ENCODE peak calls at places on chromosomes 11 and 22, in five cellular contexts. U is A549, G is GM23338, K is AG04450, Z is GM10248. J is an unnamed sample.

GRCh38 chr11:77371646-77372045 is 70.2 kb upstream of the GDPD4 start:
- DNase-seq in G (no peak), Z (no peak), K (no peak), U (no peak), J (no peak)

GRCh38 chr11:71500601-71501021 is 26.5 kb upstream of the KRTAP5-7 start:
- DNase-seq in U (no peak), K (no peak), Z (no peak), G (no peak), J (no peak)

GRCh38 chr11:101003468-101003867 is 126.1 kb downstream of the PGR start:
- DNase-seq in G (peak), U (peak), Z (no peak), K (no peak), J (no peak)

GRCh38 chr11:69075421-69076128 is 26.8 kb downstream of the TPCN2 start:
- DNase-seq in U (no peak), Z (no peak), G (no peak), K (peak), J (no peak)

GRCh38 chr11:133978816-133979215 is 22.0 kb upstream of the IGSF9B start:
- DNase-seq in G (no peak), U (no peak), Z (no peak), K (no peak), J (no peak)

GRCh38 chr11:127000291-127000968 is at the start of gene KIRREL3:
- DNase-seq in Z (no peak), K (no peak), G (peak), U (peak), J (no peak)

GRCh38 chr11:125942771-125943428 is 2.9 kb upstream of the VSIG10L2 start:
- DNase-seq in U (no peak), Z (no peak), G (no peak), K (no peak), J (no peak)

GRCh38 chr11:118677977-118678376 is 1.5 kb downstream of the TREH start:
- DNase-seq in G (no peak), U (no peak), K (no peak), Z (no peak), J (no peak)

GRCh38 chr11:45110562-45110961 is 35.9 kb upstream of the PRDM11 start:
- DNase-seq in K (peak), U (peak), Z (peak), G (peak), J (peak)

GRCh38 chr11:111737180-111737876 is 28.9 kb downstream of the PPP2R1B start:
- DNase-seq in Z (no peak), G (no peak), K (no peak), U (no peak), J (no peak)

GRCh38 chr11:101718406-101718805 is 134.6 kb upstream of the TRPC6 start:
- DNase-seq in Z (no peak), K (peak), U (no peak), G (no peak), J (no peak)

GRCh38 chr11:75820636-75821035 is 5.6 kb downstream of the UVRAG start:
- DNase-seq in G (no peak), U (no peak), K (no peak), Z (no peak), J (no peak)

GRCh38 chr11:1567721-1568100 is 4.4 kb downstream of the DUSP8 start:
- DNase-seq in U (no peak), Z (no peak), K (no peak), G (no peak), J (no peak)

GRCh38 chr11:31995031-31995430 is 95.8 kb upstream of the RCN1 start:
- DNase-seq in G (no peak), U (no peak), Z (no peak), K (no peak), J (no peak)

DNA sequence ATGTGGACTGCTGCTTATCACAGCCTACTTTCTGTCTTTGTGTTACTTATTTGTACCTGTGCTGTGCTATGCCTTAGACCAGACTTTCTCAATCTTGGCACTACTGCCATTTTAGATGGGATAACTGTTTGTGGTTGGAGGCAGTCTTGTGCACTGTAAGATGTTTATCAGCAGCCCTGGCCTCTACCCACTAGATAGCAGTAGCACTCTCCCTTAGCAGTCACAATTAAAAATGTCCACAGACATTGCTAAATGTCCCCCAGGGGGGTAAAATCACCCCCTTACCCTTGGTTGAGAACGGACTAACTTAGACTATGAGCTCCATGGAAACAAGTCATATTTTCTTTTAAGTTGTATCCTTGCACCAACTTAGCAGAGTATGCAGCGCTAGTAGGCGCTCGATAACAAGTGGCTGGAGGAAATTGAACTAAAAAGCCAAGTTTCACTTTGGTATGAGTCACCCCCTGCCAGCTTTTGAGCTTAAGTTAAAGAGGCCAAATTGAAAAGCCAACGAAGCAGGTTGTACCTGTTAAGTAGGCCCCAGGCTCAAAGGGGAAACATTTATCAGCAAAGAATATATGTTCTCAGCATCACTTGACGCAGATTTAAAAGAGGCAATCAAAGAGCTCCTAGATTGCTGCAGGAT is 304.8 kb upstream of the SORL1-AS1 start:
- DNase-seq in Z (no peak), K (no peak), G (peak), U (no peak), J (no peak)
- TF ChIP-seq CTCF in Z (no peak), K (no peak), G (peak), U (no peak), J (no peak)

GRCh38 chr11:46905806-46906205 is 12.5 kb downstream of the LRP4 start:
- DNase-seq in Z (no peak), K (no peak), U (no peak), G (no peak), J (no peak)

GRCh38 chr11:46902694-46903093 is 15.7 kb downstream of the LRP4 start:
- DNase-seq in U (no peak), K (no peak), G (no peak), Z (no peak), J (no peak)

GRCh38 chr11:46903846-46904245 is 14.5 kb downstream of the LRP4 start:
- DNase-seq in G (no peak), U (no peak), Z (no peak), K (no peak), J (no peak)

GRCh38 chr11:46907606-46908005 is 10.7 kb downstream of the LRP4 start:
- DNase-seq in G (no peak), K (no peak), U (no peak), Z (no peak), J (no peak)

GRCh38 chr11:46906596-46906995 is 11.8 kb downstream of the LRP4 start:
- DNase-seq in Z (no peak), K (no peak), U (no peak), G (peak), J (no peak)
- TF ChIP-seq CTCF in Z (no peak), K (no peak), U (no peak), G (no peak), J (no peak)

DNA sequence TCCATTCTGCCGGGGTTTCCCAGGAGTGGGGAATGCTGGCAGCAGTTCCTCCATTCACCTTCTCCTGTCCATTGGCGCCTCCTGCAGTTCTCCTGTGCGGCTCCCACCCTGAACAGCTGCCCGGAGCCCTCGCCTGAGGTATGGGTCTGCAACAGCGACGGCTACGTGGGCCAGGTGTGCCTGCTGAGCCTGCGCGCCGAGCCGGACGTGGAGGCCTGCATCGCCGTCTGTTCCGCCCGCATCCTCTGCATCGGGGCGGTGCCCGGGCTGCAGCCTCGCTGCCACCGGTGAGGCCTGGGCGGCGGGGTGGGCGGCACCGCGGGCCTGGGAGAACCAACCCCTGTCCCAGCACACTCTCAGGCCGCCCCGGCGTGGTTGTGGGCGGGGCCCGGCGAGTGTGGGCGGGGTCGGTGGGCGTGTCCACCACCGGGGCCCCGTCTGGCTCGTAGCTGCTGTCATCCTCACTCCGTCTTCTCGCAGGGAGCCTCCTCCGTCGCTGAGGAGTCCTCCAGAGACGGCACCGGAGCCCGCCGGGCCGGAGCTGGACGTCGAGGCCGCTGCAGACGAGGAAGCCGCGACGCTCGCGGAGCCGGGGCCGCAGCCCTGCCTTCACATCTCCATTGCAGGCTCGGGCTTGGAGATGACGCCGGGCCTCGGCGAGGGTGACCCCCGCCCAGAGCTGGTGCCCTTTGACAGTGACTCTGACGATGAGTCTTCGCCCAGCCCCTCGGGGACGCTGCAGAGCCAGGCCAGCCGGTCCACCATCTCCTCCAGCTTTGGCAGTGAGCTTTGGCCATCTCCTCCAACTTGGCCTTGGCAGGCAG is 14.0 kb upstream of the RELT start:
- DNase-seq in G (peak), K (no peak), Z (no peak), U (no peak), J (no peak)
- TF ChIP-seq CTCF in G (peak), K (no peak), Z (no peak), U (no peak), J (no peak)

GRCh38 chr11:92225206-92225562 is 566 bp downstream of the FAT3 start:
- DNase-seq in G (peak), Z (peak), K (no peak), U (no peak), J (no peak)

GRCh38 chr11:92226331-92227232 is 2.0 kb downstream of the FAT3 start:
- DNase-seq in K (no peak), G (peak), U (no peak), Z (peak), J (peak)

GRCh38 chr11:92224394-92225205 is at the start of gene FAT3:
- DNase-seq in Z (peak), K (peak), G (peak), U (peak), J (peak)

GRCh38 chr11:92227233-92227593 is 2.6 kb downstream of the FAT3 start:
- DNase-seq in Z (no peak), G (peak), U (no peak), K (no peak), J (peak)

DNA sequence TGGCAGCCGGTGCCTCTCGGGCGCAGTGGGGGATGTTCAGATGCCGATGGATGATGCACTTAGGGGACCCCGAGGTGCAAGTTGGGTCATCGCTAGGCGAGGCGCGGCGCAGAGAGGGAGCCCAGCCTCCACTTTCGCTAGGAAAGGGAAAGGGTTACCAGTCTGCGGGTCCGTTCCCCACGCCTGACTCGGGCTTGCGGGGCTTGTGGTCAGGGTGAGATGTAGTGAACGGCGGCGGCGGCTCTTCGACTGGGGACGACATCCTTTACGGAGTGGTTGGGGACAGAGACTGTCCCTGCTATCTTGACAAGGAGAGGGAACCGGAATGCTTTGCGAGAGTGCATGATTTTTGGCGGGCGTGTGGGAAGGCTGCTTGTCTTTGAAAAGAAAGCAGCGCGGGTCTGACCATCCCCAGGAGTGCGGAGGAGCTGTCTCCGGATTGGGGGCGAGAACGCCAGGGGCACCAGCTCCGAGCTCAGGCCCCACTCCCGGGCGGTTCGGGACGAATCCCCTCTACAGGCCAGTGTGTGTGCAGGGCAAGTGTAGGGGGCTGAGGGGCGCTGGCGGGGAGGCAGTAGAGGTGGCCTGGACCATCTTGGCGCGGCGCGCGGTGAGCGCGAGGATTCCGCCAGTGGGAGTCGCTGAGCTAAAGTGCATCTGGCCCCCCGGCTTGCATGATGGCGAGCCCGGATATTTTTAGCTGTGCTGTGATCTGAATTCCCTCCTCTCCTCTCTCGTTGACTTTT is 1.1 kb downstream of the FAT3 start:
- DNase-seq in G (peak), Z (peak), U (no peak), K (no peak), J (peak)
- TF ChIP-seq CTCF in G (no peak), Z (no peak), U (no peak), K (no peak), J (no peak)

GRCh38 chr11:57779275-57779674 is 17.7 kb downstream of the CTNND1 start:
- DNase-seq in G (peak), Z (no peak), K (no peak), U (peak), J (no peak)
- TF ChIP-seq CTCF in G (no peak), Z (no peak), K (peak), U (no peak), J (no peak)

GRCh38 chr22:37610480-37611148 is 2.0 kb downstream of the GGA1 start:
- DNase-seq in U (no peak), K (no peak), Z (no peak), G (no peak), J (no peak)

GRCh38 chr22:37609240-37610152 is 862 bp downstream of the GGA1 start:
- DNase-seq in K (no peak), U (no peak), Z (peak), G (no peak), J (peak)

GRCh38 chr22:37607912-37608476 is 640 bp upstream of the GGA1 start:
- DNase-seq in K (no peak), G (peak), Z (no peak), U (no peak), J (peak)

GRCh38 chr22:37607010-37607911 is 1.4 kb upstream of the GGA1 start:
- DNase-seq in U (peak), Z (peak), G (peak), K (no peak), J (peak)

GRCh38 chr22:37608477-37609239 is at the start of gene GGA1:
- DNase-seq in Z (peak), K (peak), U (peak), G (peak), J (peak)
- TF ChIP-seq CTCF in Z (no peak), K (no peak), U (no peak), G (no peak), J (no peak)

J was measured in GM20000.